ENCODE peak calls at places on chromosome 1, in seven cellular contexts. H is activated T-cell treated with anti-CD3 and anti-CD28 coated beads, Interleukin-2, amount 50 U/mL, for 4 hours; O is HCT116; A is T-helper 17 cell; G is upper lobe of right lung; J is Right ventricle myocardium inferior; Z is body of pancreas. E is an unnamed sample.

GRCh38 chr1:27941671-27942540 is 7.1 kb downstream of the SMPDL3B start:
- ATAC-seq in H (no peak), O (no peak), A (no peak), G (peak; percentile 13), J (no peak), Z (no peak), E (no peak)

GRCh38 chr1:194056169-194056568 is 869.8 kb upstream of the B3GALT2 start:
- ATAC-seq in H (peak; percentile 23), O (no peak), A (peak; percentile 79), G (no peak), J (no peak), Z (no peak), E (no peak)

GRCh38 chr1:244651956-244652698 is 799 bp upstream of the DESI2 start:
- ATAC-seq in H (no peak), O (no peak), A (no peak), G (no peak), J (no peak), Z (no peak), E (no peak)

GRCh38 chr1:34796990-34797389 is 4.2 kb downstream of the GJA4 start:
- ATAC-seq in H (peak; percentile 50), O (no peak), A (no peak), G (no peak), J (no peak), Z (no peak), E (no peak)

GRCh38 chr1:1225238-1225845 is 6.5 kb downstream of the SDF4 start:
- ATAC-seq in H (no peak), O (no peak), A (no peak), G (peak; percentile 44), J (no peak), Z (no peak), E (no peak)

GRCh38 chr1:11787251-11787803 is 18.4 kb downstream of the MTHFR start:
- ATAC-seq in H (no peak), O (no peak), A (no peak), G (peak; percentile 75), J (peak; percentile 23), Z (peak; percentile 28), E (no peak)

GRCh38 chr1:197783510-197783948 is 8.2 kb upstream of the DENND1B start:
- ATAC-seq in H (no peak), O (no peak), A (no peak), G (no peak), J (no peak), Z (no peak), E (peak; percentile 68)

GRCh38 chr1:29542476-29543015 is 306.2 kb downstream of the PTPRU start:
- ATAC-seq in H (no peak), O (no peak), A (no peak), G (no peak), J (no peak), Z (no peak), E (no peak)

GRCh38 chr1:17935230-17935629 is 172.4 kb upstream of the IGSF21 start:
- ATAC-seq in H (no peak), O (no peak), A (no peak), G (no peak), J (no peak), Z (no peak), E (no peak)

GRCh38 chr1:232519186-232519585 is 110.7 kb downstream of the SIPA1L2 start:
- ATAC-seq in H (no peak), O (no peak), A (no peak), G (no peak), J (peak; percentile 69), Z (no peak), E (no peak)

GRCh38 chr1:157412308-157412707 is 140.0 kb downstream of the FCRL5 start:
- ATAC-seq in H (no peak), O (no peak), A (no peak), G (no peak), J (no peak), Z (no peak), E (no peak)

GRCh38 chr1:241533375-241534115 is 1.4 kb downstream of the KMO start:
- ATAC-seq in H (no peak), O (no peak), A (no peak), G (peak; percentile 25), J (no peak), Z (no peak), E (no peak)

GRCh38 chr1:27503961-27504587 is 14.1 kb upstream of the WASF2 start:
- ATAC-seq in H (no peak), O (no peak), A (no peak), G (no peak), J (peak; percentile 3), Z (peak; percentile 5), E (peak; percentile 42)

GRCh38 chr1:168621356-168621755 is 45.0 kb downstream of the XCL1 start:
- ATAC-seq in H (no peak), O (no peak), A (no peak), G (peak; percentile 68), J (peak; percentile 68), Z (peak; percentile 30), E (peak; percentile 88)

GRCh38 chr1:236284291-236284711 is 2.5 kb upstream of the ERO1B start:
- ATAC-seq in H (peak; percentile 50), O (no peak), A (no peak), G (no peak), J (no peak), Z (no peak), E (no peak)

GRCh38 chr1:8661185-8662110 is 156.0 kb downstream of the RERE start:
- ATAC-seq in H (peak; percentile 92), O (no peak), A (no peak), G (no peak), J (peak; percentile 15), Z (peak; percentile 41), E (peak; percentile 54)

GRCh38 chr1:50976890-50977574 is 7.0 kb downstream of the CDKN2C start:
- ATAC-seq in H (peak; percentile 58), O (no peak), A (peak; percentile 81), G (peak; percentile 57), J (peak; percentile 60), Z (peak; percentile 36), E (peak; percentile 70)

GRCh38 chr1:229669333-229669732 is 43.3 kb downstream of the URB2 start:
- ATAC-seq in H (no peak), O (no peak), A (no peak), G (no peak), J (no peak), Z (no peak), E (no peak)

GRCh38 chr1:8020032-8020431 is 6.1 kb downstream of the ERRFI1 start:
- ATAC-seq in H (no peak), O (peak; percentile 41), A (no peak), G (peak; percentile 80), J (no peak), Z (peak; percentile 54), E (peak; percentile 12)

GRCh38 chr1:160107512-160107911 is 8.0 kb upstream of the ATP1A2 start:
- ATAC-seq in H (no peak), O (no peak), A (no peak), G (no peak), J (no peak), Z (no peak), E (no peak)

GRCh38 chr1:43349594-43350306 is 9.0 kb upstream of the CDC20 start:
- ATAC-seq in H (no peak), O (no peak), A (no peak), G (no peak), J (peak; percentile 37), Z (no peak), E (peak; percentile 10)